ENCODE peak calls at places on chromosomes 11 and 22, in four cellular contexts. A is HepG2, W is HEK293T, E is GM12878. Y is an unnamed sample.

GRCh38 chr11:100639140-100639539 is 47.9 kb upstream of the ARHGAP42 start:
- DNase-seq in A (no peak), W (peak), E (no peak), Y (no peak)

GRCh38 chr11:91163619-91164451 is 941.0 kb upstream of the CHORDC1 start:
- DNase-seq in A (peak), W (no peak), E (no peak), Y (no peak)

GRCh38 chr11:120192831-120193625 is 17.8 kb upstream of the OAF start:
- DNase-seq in A (peak), W (no peak), E (no peak), Y (no peak)

GRCh38 chr11:118928870-118929495 is 3.3 kb upstream of the BCL9L start:
- DNase-seq in A (peak), W (peak), E (no peak), Y (peak)

GRCh38 chr11:36292311-36292722 is 3.1 kb upstream of the COMMD9 start:
- DNase-seq in A (no peak), W (peak), E (peak), Y (peak)

GRCh38 chr22:29580200-29580810 is 608 bp downstream of the NIPSNAP1 start:
- DNase-seq in A (peak), W (no peak), E (no peak), Y (no peak)

GRCh38 chr11:73428227-73428626 is 52.0 kb downstream of the RELT start:
- DNase-seq in A (no peak), W (no peak), E (no peak), Y (no peak)

GRCh38 chr11:83185767-83186166 is 7.7 kb upstream of the ANKRD42 start:
- DNase-seq in A (no peak), W (no peak), E (no peak), Y (no peak)

GRCh38 chr11:1090600-1091331 is 16.1 kb downstream of the MUC2 start:
- DNase-seq in A (no peak), W (no peak), E (no peak), Y (no peak)

GRCh38 chr11:57360991-57361390 is 20.0 kb downstream of the PRG3 start:
- DNase-seq in A (no peak), W (no peak), E (no peak), Y (no peak)

GRCh38 chr11:36376888-36377758 is 81.0 kb downstream of the PRR5L start:
- DNase-seq in A (no peak), W (peak), E (no peak), Y (no peak)

GRCh38 chr22:23067023-23067650 is 3.2 kb upstream of the GNAZ start:
- DNase-seq in A (no peak), W (no peak), E (no peak), Y (no peak)

GRCh38 chr11:70206977-70207376 is 3.9 kb downstream of the FADD start:
- DNase-seq in A (no peak), W (no peak), E (no peak), Y (no peak)

GRCh38 chr11:119056397-119056999 is 507 bp downstream of the HYOU1 start:
- DNase-seq in A (no peak), W (peak), E (no peak), Y (peak)

GRCh38 chr11:57368106-57368826 is 12.7 kb downstream of the PRG3 start:
- DNase-seq in A (no peak), W (no peak), E (no peak), Y (no peak)

GRCh38 chr11:103609117-103610066 is 427.0 kb upstream of the DDI1 start:
- DNase-seq in A (no peak), W (peak), E (no peak), Y (no peak)

GRCh38 chr11:119673389-119674336 is 55.3 kb downstream of the NECTIN1 start:
- DNase-seq in A (no peak), W (no peak), E (peak), Y (no peak)

GRCh38 chr22:22397875-22398524 is 110.5 kb downstream of the ZNF280B start:
- DNase-seq in A (no peak), W (no peak), E (no peak), Y (no peak)

GRCh38 chr11:56700242-56700918 is 1.5 kb downstream of the OR9G1 start:
- DNase-seq in A (no peak), W (no peak), E (no peak), Y (no peak)

GRCh38 chr11:67062526-67063373 is 6.1 kb downstream of the RHOD start:
- DNase-seq in A (no peak), W (no peak), E (no peak), Y (no peak)

GRCh38 chr11:6480299-6480914 is 724 bp downstream of the ARFIP2 start:
- DNase-seq in A (no peak), W (no peak), E (no peak), Y (no peak)

GRCh38 chr22:27851974-27852713 is 50.6 kb upstream of the MN1 start:
- DNase-seq in A (peak), W (no peak), E (no peak), Y (no peak)

GRCh38 chr11:117620659-117621058 is 176.4 kb downstream of the DSCAML1 start:
- DNase-seq in A (no peak), W (no peak), E (no peak), Y (no peak)

GRCh38 chr11:117618273-117618672 is 178.7 kb downstream of the DSCAML1 start:
- DNase-seq in A (no peak), W (no peak), E (no peak), Y (no peak)

GRCh38 chr11:117618956-117619355 is 178.1 kb downstream of the DSCAML1 start:
- DNase-seq in A (no peak), W (peak), E (no peak), Y (no peak)

GRCh38 chr11:117621226-117621625 is 175.8 kb downstream of the DSCAML1 start:
- DNase-seq in A (no peak), W (no peak), E (no peak), Y (peak)

GRCh38 chr11:117620131-117620530 is 176.9 kb downstream of the DSCAML1 start:
- DNase-seq in A (no peak), W (no peak), E (no peak), Y (no peak)
- TF ChIP-seq FOXK2 in A (no peak), W (no peak), E (no peak), Y (no peak)

DNA sequence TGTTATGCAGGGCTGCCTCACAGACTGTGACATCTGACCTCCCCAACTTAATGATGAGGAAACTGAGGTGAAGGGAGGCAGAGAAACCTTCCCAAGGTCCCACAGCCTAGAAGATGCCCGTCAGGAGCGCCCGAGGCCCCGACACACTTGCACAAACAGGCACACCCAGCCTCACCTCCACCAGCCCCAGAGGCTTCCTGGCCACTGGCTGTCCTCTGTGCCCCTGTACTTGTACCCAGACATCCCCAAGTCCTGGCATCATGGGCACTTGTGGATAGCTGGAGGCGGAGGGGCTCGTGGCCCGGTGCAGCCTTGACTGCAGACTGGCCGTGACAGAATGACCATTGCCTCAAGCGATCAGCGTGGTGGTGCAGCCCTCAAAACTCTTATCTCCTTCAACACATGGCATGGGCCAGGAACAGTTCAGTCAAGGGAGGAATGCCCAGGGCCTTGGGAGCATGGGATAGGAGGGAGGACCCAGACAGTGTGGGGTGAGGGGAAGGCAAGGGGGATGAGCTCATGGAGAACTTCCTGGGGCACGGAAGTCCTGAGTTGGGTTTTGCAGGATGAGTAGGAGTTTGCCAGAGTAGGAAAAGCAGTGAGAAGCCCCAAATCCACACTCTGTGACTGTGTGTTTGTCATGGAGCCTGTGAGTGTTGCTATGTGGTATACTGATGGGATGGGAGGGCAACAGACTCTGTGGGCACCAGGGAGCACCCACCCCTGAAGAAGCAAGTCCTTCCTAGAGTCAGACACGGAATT is 25.8 kb upstream of the PPARA start:
- DNase-seq in A (no peak), W (no peak), E (no peak), Y (peak)
- TF ChIP-seq FOXK2 in A (no peak), W (no peak), E (no peak), Y (no peak)

GRCh38 chr11:60930394-60930793 is 6.1 kb downstream of the TMEM132A start:
- DNase-seq in A (no peak), W (no peak), E (no peak), Y (no peak)
- TF ChIP-seq FOXK2 in A (no peak), W (no peak), E (no peak), Y (no peak)

GRCh38 chr22:25998118-25998775 is 171.0 kb upstream of the SEZ6L start:
- DNase-seq in A (no peak), W (no peak), E (no peak), Y (no peak)
- TF ChIP-seq FOXK2 in A (no peak), W (no peak), E (no peak), Y (no peak)

GRCh38 chr11:109794501-109794900 is 298.7 kb upstream of the ZC3H12C start:
- DNase-seq in A (no peak), W (no peak), E (no peak), Y (no peak)

GRCh38 chr11:109791337-109791736 is 301.9 kb upstream of the ZC3H12C start:
- DNase-seq in A (no peak), W (no peak), E (no peak), Y (no peak)

GRCh38 chr11:109788969-109789490 is 304.2 kb upstream of the ZC3H12C start:
- DNase-seq in A (no peak), W (no peak), E (no peak), Y (no peak)

GRCh38 chr11:109785714-109786113 is 307.5 kb upstream of the ZC3H12C start:
- DNase-seq in A (no peak), W (no peak), E (no peak), Y (no peak)

GRCh38 chr11:109789911-109790310 is 303.3 kb upstream of the ZC3H12C start:
- DNase-seq in A (no peak), W (no peak), E (no peak), Y (no peak)
- TF ChIP-seq FOXK2 in A (no peak), W (no peak), E (no peak), Y (no peak)

DNA sequence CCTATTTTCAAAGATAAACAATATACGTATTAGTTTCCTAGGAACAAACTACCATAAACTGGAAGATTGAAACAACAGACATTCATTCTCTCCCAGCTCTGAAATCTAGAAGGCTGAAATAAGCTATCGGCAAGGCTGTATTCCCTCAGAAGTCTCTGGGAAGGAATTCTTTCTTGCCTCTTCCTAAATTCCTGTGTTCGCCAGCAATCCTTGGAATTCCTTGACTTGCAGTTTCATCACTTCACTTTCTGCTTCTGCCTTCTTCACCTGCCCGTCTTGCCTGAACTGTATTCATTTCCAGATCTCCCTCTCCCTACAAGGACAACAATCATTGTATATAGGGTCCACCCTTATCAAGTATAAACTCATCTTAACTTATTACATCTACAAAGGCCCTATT is 17.7 kb upstream of the PRDM10 start:
- DNase-seq in A (no peak), W (no peak), E (no peak), Y (no peak)
- TF ChIP-seq FOXK2 in A (no peak), W (no peak), E (no peak), Y (no peak)

GRCh38 chr11:129354688-129355087 is 21.0 kb upstream of the BARX2 start:
- DNase-seq in A (no peak), W (no peak), E (no peak), Y (no peak)
- TF ChIP-seq FOXK2 in A (no peak), W (no peak), E (no peak), Y (no peak)

DNA sequence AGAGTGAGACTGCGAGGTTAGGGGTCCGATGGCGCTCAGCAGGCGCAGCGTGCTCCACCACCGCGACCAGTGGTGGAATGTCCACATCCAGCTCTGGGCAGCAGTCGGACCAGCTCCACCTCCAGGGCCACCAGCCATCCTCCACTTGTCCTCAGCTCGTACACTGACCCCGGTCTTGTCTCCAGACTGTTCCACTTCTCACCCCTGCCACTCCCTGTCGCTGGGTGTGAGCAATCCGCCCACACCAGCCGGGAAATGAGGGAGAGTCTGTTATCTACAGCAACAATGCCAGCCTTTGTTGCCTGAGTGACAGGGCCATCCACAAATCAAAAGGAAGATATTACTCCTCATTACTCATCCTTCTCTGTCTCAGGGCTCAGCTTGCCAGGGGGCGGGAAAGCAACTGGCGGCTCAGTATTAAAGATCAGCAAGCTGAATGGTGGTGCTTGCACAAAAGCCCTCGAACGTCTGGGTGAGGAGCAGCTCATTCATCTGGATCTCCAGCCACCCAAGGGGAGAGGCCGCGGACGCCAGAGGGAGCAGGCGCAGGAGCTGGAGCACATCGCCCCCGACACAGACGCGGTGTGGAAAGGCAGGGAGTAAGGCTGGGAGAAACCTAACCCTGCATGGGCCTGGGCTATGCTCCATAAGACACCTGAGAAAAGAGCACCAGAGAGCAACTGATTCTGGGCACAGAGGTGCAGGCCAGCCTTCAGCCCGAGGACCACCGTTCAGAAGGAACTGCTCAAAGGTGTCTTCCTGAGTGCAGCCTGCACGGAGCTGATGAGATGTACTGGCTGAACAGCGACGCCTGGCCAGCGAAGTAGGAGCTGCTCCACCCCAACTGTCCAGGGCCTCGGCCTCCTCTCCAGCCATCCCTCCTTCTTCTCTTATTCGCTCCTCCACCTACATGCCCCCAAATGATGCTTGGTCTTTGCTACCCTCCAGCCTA is 21.9 kb downstream of the IGSF9B start:
- DNase-seq in A (peak), W (no peak), E (no peak), Y (peak)
- TF ChIP-seq FOXK2 in A (no peak), W (no peak), E (no peak), Y (no peak)

GRCh38 chr11:128592454-128592853 is 5.1 kb upstream of the ETS1 start:
- DNase-seq in A (no peak), W (no peak), E (no peak), Y (no peak)
- TF ChIP-seq FOXK2 in A (no peak), W (no peak), E (no peak), Y (no peak)